ENCODE peak calls at places on chromosomes 1 and 21, in six cellular contexts. J, Q, P, W, I and Z are unnamed samples.
A peak's percentile ranks its signal among the peaks of the same experiment; 100 is the strongest.

GRCh38 chr1:221847676-221848075 is 105.8 kb upstream of the DUSP10 start:
- DNase-seq in J (no peak), Q (no peak), P (no peak), W (no peak), I (no peak), Z (no peak)

GRCh38 chr1:167462341-167462740 is 56.0 kb downstream of the CD247 start:
- DNase-seq in J (no peak), Q (no peak), P (no peak), W (no peak), I (no peak), Z (no peak)

GRCh38 chr1:172239894-172240293 is 180.6 kb upstream of the C1orf105 start:
- DNase-seq in J (no peak), Q (no peak), P (peak; percentile 2), W (peak; percentile 57), I (no peak), Z (no peak)

GRCh38 chr1:228065543-228066347 is 16.8 kb upstream of the ARF1 start:
- DNase-seq in J (no peak), Q (no peak), P (no peak), W (no peak), I (no peak), Z (no peak)

GRCh38 chr1:241998950-241999495 is at the start of gene MAP1LC3C:
- DNase-seq in J (no peak), Q (no peak), P (no peak), W (no peak), I (no peak), Z (no peak)

GRCh38 chr1:240344918-240345317 is 253.2 kb downstream of the FMN2 start:
- DNase-seq in J (no peak), Q (no peak), P (no peak), W (no peak), I (no peak), Z (no peak)

GRCh38 chr1:4018721-4019521 is 118.8 kb upstream of the C1orf174 start:
- DNase-seq in J (no peak), Q (no peak), P (no peak), W (no peak), I (no peak), Z (no peak)

GRCh38 chr1:66685670-66686069 is 66.6 kb upstream of the DYNLT5 start:
- DNase-seq in J (no peak), Q (no peak), P (no peak), W (no peak), I (no peak), Z (no peak)

GRCh38 chr1:8663090-8663802 is 154.2 kb downstream of the RERE start:
- DNase-seq in J (no peak), Q (no peak), P (no peak), W (no peak), I (no peak), Z (no peak)

GRCh38 chr1:16020325-16020724 is 1.5 kb upstream of the CLCNKA start:
- DNase-seq in J (no peak), Q (no peak), P (no peak), W (no peak), I (no peak), Z (no peak)

GRCh38 chr21:33890187-33890586 is 25.4 kb downstream of the ATP5PO start:
- DNase-seq in J (no peak), Q (no peak), P (no peak), W (no peak), I (no peak), Z (no peak)

GRCh38 chr1:10253755-10254154 is 43.4 kb downstream of the KIF1B start:
- DNase-seq in J (no peak), Q (no peak), P (peak; percentile 61), W (peak; percentile 31), I (no peak), Z (no peak)

GRCh38 chr1:164685656-164686055 is 126.7 kb downstream of the PBX1 start:
- DNase-seq in J (no peak), Q (no peak), P (no peak), W (no peak), I (no peak), Z (no peak)

GRCh38 chr1:178189814-178190213 is 95.9 kb downstream of the RASAL2 start:
- DNase-seq in J (no peak), Q (no peak), P (peak; percentile 16), W (no peak), I (no peak), Z (no peak)

GRCh38 chr1:63033211-63033610 is 249.3 kb downstream of the ATG4C start:
- DNase-seq in J (no peak), Q (no peak), P (no peak), W (no peak), I (no peak), Z (no peak)

GRCh38 chr1:41245659-41246058 is 3.6 kb upstream of the SCMH1 start:
- DNase-seq in J (no peak), Q (no peak), P (no peak), W (no peak), I (no peak), Z (no peak)

GRCh38 chr1:168100315-168101002 is 36.3 kb downstream of the GPR161 start:
- DNase-seq in J (no peak), Q (no peak), P (no peak), W (no peak), I (no peak), Z (no peak)

GRCh38 chr1:27011058-27011764 is 1.4 kb downstream of the TENT5B start:
- DNase-seq in J (no peak), Q (no peak), P (peak; percentile 49), W (peak; percentile 82), I (peak; percentile 54), Z (no peak)

GRCh38 chr1:86981482-86982311 is 67.3 kb downstream of the HS2ST1 start:
- DNase-seq in J (no peak), Q (no peak), P (no peak), W (no peak), I (no peak), Z (no peak)

GRCh38 chr1:172002725-172003345 is 161.5 kb downstream of the DNM3 start:
- DNase-seq in J (peak; percentile 19), Q (no peak), P (peak; percentile 42), W (no peak), I (no peak), Z (peak; percentile 9)

GRCh38 chr1:113103048-113103447 is 30.1 kb downstream of the LRIG2 start:
- DNase-seq in J (no peak), Q (no peak), P (no peak), W (no peak), I (no peak), Z (no peak)

GRCh38 chr1:177281901-177282300 is 111.1 kb downstream of the BRINP2 start:
- DNase-seq in J (no peak), Q (no peak), P (no peak), W (no peak), I (no peak), Z (no peak)

GRCh38 chr1:97186381-97186780 is 464.8 kb downstream of the PTBP2 start:
- DNase-seq in J (no peak), Q (no peak), P (no peak), W (no peak), I (no peak), Z (no peak)

GRCh38 chr1:85366391-85366790 is 90.0 kb upstream of the BCL10 start:
- DNase-seq in J (no peak), Q (no peak), P (no peak), W (no peak), I (no peak), Z (no peak)

GRCh38 chr1:243312962-243313634 is 57.3 kb downstream of the SDCCAG8 start:
- DNase-seq in J (no peak), Q (no peak), P (no peak), W (no peak), I (no peak), Z (no peak)

GRCh38 chr1:231983266-231984193 is 356.9 kb downstream of the DISC1 start:
- DNase-seq in J (no peak), Q (no peak), P (no peak), W (no peak), I (no peak), Z (no peak)

GRCh38 chr21:39911286-39911685 is 44.0 kb downstream of the PCP4 start:
- DNase-seq in J (no peak), Q (no peak), P (no peak), W (no peak), I (no peak), Z (no peak)

GRCh38 chr21:39737376-39738000 is 7.5 kb upstream of the IGSF5 start:
- DNase-seq in J (no peak), Q (no peak), P (no peak), W (no peak), I (no peak), Z (no peak)

GRCh38 chr1:119027759-119028158 is 39.6 kb upstream of the TBX15 start:
- DNase-seq in J (no peak), Q (no peak), P (no peak), W (no peak), I (no peak), Z (no peak)

GRCh38 chr1:165536016-165536415 is 7.8 kb upstream of the LRRC52 start:
- DNase-seq in J (no peak), Q (no peak), P (no peak), W (no peak), I (no peak), Z (no peak)

GRCh38 chr1:153683853-153684252 is 5.4 kb downstream of the NPR1 start:
- DNase-seq in J (no peak), Q (no peak), P (peak; percentile 53), W (no peak), I (no peak), Z (no peak)

GRCh38 chr1:55420021-55420420 is 204.9 kb upstream of the USP24 start:
- DNase-seq in J (no peak), Q (no peak), P (no peak), W (no peak), I (no peak), Z (no peak)

GRCh38 chr1:27400035-27400962 is 7.9 kb downstream of the GPR3 start:
- DNase-seq in J (no peak), Q (no peak), P (no peak), W (no peak), I (no peak), Z (no peak)

GRCh38 chr1:175857756-175858155 is 114.4 kb upstream of the TNR start:
- DNase-seq in J (no peak), Q (no peak), P (no peak), W (no peak), I (no peak), Z (no peak)

GRCh38 chr1:107936498-107937481 is 28.2 kb downstream of the VAV3 start:
- DNase-seq in J (no peak), Q (no peak), P (no peak), W (peak; percentile 45), I (no peak), Z (peak; percentile 28)

GRCh38 chr1:24586970-24587820 is 31.3 kb downstream of the NCMAP start:
- DNase-seq in J (peak; percentile 71), Q (peak; percentile 53), P (peak; percentile 73), W (peak; percentile 56), I (no peak), Z (peak; percentile 35)

GRCh38 chr1:11681071-11681771 is at the start of gene MAD2L2:
- DNase-seq in J (peak; percentile 85), Q (peak; percentile 90), P (peak; percentile 77), W (peak; percentile 87), I (peak; percentile 90), Z (peak; percentile 84)